ENCODE peak calls at places on chromosomes 11 and 22, in ten cellular contexts. One of them, this sample, is unnamed.

GRCh38 chr22:42292726-42293520 is 22.5 kb upstream of the TCF20 start:
- DNase-seq in neuronal stem cell: no peak
- DNase-seq in heart left ventricle: no peak
- DNase-seq in Calu3: no peak
- DNase-seq in uterus: no peak
- DNase-seq in naive thymus-derived CD8-positive, alpha-beta T cell: no peak
- DNase-seq in amniotic stem cell: no peak
- DNase-seq in EH: no peak
- DNase-seq in activated T-cell treated with anti-CD3 and anti-CD28 coated beads for 24 hours: no peak
- DNase-seq in Caki2: no peak
- DNase-seq in this sample: no peak

GRCh38 chr11:122069946-122070345 is 46.1 kb downstream of the BLID start:
- DNase-seq in neuronal stem cell: peak; percentile 83
- DNase-seq in heart left ventricle: no peak
- DNase-seq in Calu3: peak; percentile 4
- DNase-seq in uterus: peak; percentile 54
- DNase-seq in naive thymus-derived CD8-positive, alpha-beta T cell: no peak
- DNase-seq in amniotic stem cell: peak; percentile 61
- DNase-seq in EH: peak; percentile 91
- DNase-seq in activated T-cell treated with anti-CD3 and anti-CD28 coated beads for 24 hours: no peak
- DNase-seq in Caki2: peak; percentile 24
- DNase-seq in this sample: peak; percentile 26

GRCh38 chr11:69044111-69045013 is 4.4 kb upstream of the TPCN2 start:
- DNase-seq in neuronal stem cell: peak; percentile 43
- DNase-seq in heart left ventricle: peak; percentile 67
- DNase-seq in Calu3: peak; percentile 83
- DNase-seq in uterus: peak; percentile 69
- DNase-seq in naive thymus-derived CD8-positive, alpha-beta T cell: no peak
- DNase-seq in amniotic stem cell: peak; percentile 6
- DNase-seq in EH: peak; percentile 89
- DNase-seq in activated T-cell treated with anti-CD3 and anti-CD28 coated beads for 24 hours: no peak
- DNase-seq in Caki2: peak; percentile 74
- DNase-seq in this sample: peak; percentile 78

GRCh38 chr11:90222152-90222458 is 744 bp downstream of the CHORDC1 start:
- DNase-seq in neuronal stem cell: no peak
- DNase-seq in heart left ventricle: no peak
- DNase-seq in Calu3: no peak
- DNase-seq in uterus: no peak
- DNase-seq in naive thymus-derived CD8-positive, alpha-beta T cell: no peak
- DNase-seq in amniotic stem cell: no peak
- DNase-seq in EH: no peak
- DNase-seq in activated T-cell treated with anti-CD3 and anti-CD28 coated beads for 24 hours: no peak
- DNase-seq in Caki2: peak; percentile 18
- DNase-seq in this sample: no peak

GRCh38 chr11:57071829-57072228 is 83.1 kb downstream of the OR5AK2 start:
- DNase-seq in neuronal stem cell: no peak
- DNase-seq in heart left ventricle: no peak
- DNase-seq in Calu3: no peak
- DNase-seq in uterus: no peak
- DNase-seq in naive thymus-derived CD8-positive, alpha-beta T cell: no peak
- DNase-seq in amniotic stem cell: no peak
- DNase-seq in EH: peak; percentile 74
- DNase-seq in activated T-cell treated with anti-CD3 and anti-CD28 coated beads for 24 hours: no peak
- DNase-seq in Caki2: no peak
- DNase-seq in this sample: no peak

GRCh38 chr22:39300198-39300830 is 19.1 kb downstream of the RPL3 start:
- DNase-seq in neuronal stem cell: no peak
- DNase-seq in heart left ventricle: peak; percentile 71
- DNase-seq in Calu3: no peak
- DNase-seq in uterus: no peak
- DNase-seq in naive thymus-derived CD8-positive, alpha-beta T cell: no peak
- DNase-seq in amniotic stem cell: no peak
- DNase-seq in EH: peak; percentile 31
- DNase-seq in activated T-cell treated with anti-CD3 and anti-CD28 coated beads for 24 hours: no peak
- DNase-seq in Caki2: no peak
- DNase-seq in this sample: peak; percentile 56

GRCh38 chr11:8313504-8314090 is 49.9 kb upstream of the LMO1 start:
- DNase-seq in neuronal stem cell: no peak
- DNase-seq in heart left ventricle: no peak
- DNase-seq in Calu3: no peak
- DNase-seq in uterus: no peak
- DNase-seq in naive thymus-derived CD8-positive, alpha-beta T cell: no peak
- DNase-seq in amniotic stem cell: no peak
- DNase-seq in EH: no peak
- DNase-seq in activated T-cell treated with anti-CD3 and anti-CD28 coated beads for 24 hours: no peak
- DNase-seq in Caki2: no peak
- DNase-seq in this sample: no peak

GRCh38 chr11:93407777-93408401 is 77.3 kb downstream of the DEUP1 start:
- DNase-seq in neuronal stem cell: no peak
- DNase-seq in heart left ventricle: no peak
- DNase-seq in Calu3: no peak
- DNase-seq in uterus: no peak
- DNase-seq in naive thymus-derived CD8-positive, alpha-beta T cell: no peak
- DNase-seq in amniotic stem cell: no peak
- DNase-seq in EH: no peak
- DNase-seq in activated T-cell treated with anti-CD3 and anti-CD28 coated beads for 24 hours: no peak
- DNase-seq in Caki2: no peak
- DNase-seq in this sample: no peak

GRCh38 chr22:50474711-50475651 is at the start of gene SBF1:
- DNase-seq in neuronal stem cell: peak; percentile 91
- DNase-seq in heart left ventricle: peak; percentile 95
- DNase-seq in Calu3: peak; percentile 95
- DNase-seq in uterus: peak; percentile 92
- DNase-seq in naive thymus-derived CD8-positive, alpha-beta T cell: peak; percentile 75
- DNase-seq in amniotic stem cell: peak; percentile 76
- DNase-seq in EH: peak; percentile 89
- DNase-seq in activated T-cell treated with anti-CD3 and anti-CD28 coated beads for 24 hours: peak; percentile 85
- DNase-seq in Caki2: peak; percentile 86
- DNase-seq in this sample: peak; percentile 94

GRCh38 chr11:128302425-128303186 is 284.8 kb downstream of the ETS1 start:
- DNase-seq in neuronal stem cell: no peak
- DNase-seq in heart left ventricle: no peak
- DNase-seq in Calu3: no peak
- DNase-seq in uterus: no peak
- DNase-seq in naive thymus-derived CD8-positive, alpha-beta T cell: peak; percentile 92
- DNase-seq in amniotic stem cell: no peak
- DNase-seq in EH: no peak
- DNase-seq in activated T-cell treated with anti-CD3 and anti-CD28 coated beads for 24 hours: no peak
- DNase-seq in Caki2: no peak
- DNase-seq in this sample: no peak

GRCh38 chr11:84691830-84692229 is 935.3 kb downstream of the DLG2 start:
- DNase-seq in neuronal stem cell: peak; percentile 56
- DNase-seq in heart left ventricle: no peak
- DNase-seq in Calu3: no peak
- DNase-seq in uterus: no peak
- DNase-seq in naive thymus-derived CD8-positive, alpha-beta T cell: no peak
- DNase-seq in amniotic stem cell: no peak
- DNase-seq in EH: no peak
- DNase-seq in activated T-cell treated with anti-CD3 and anti-CD28 coated beads for 24 hours: no peak
- DNase-seq in Caki2: peak; percentile 62
- DNase-seq in this sample: no peak

GRCh38 chr11:66221726-66222236 is 46.7 kb upstream of the RAB1B start:
- DNase-seq in neuronal stem cell: no peak
- DNase-seq in heart left ventricle: no peak
- DNase-seq in Calu3: no peak
- DNase-seq in uterus: no peak
- DNase-seq in naive thymus-derived CD8-positive, alpha-beta T cell: no peak
- DNase-seq in amniotic stem cell: no peak
- DNase-seq in EH: no peak
- DNase-seq in activated T-cell treated with anti-CD3 and anti-CD28 coated beads for 24 hours: no peak
- DNase-seq in Caki2: peak; percentile 35
- DNase-seq in this sample: no peak

GRCh38 chr11:116891746-116892145 is 54.3 kb upstream of the APOA1 start:
- DNase-seq in neuronal stem cell: no peak
- DNase-seq in heart left ventricle: no peak
- DNase-seq in Calu3: no peak
- DNase-seq in uterus: no peak
- DNase-seq in naive thymus-derived CD8-positive, alpha-beta T cell: no peak
- DNase-seq in amniotic stem cell: no peak
- DNase-seq in EH: no peak
- DNase-seq in activated T-cell treated with anti-CD3 and anti-CD28 coated beads for 24 hours: no peak
- DNase-seq in Caki2: no peak
- DNase-seq in this sample: no peak

GRCh38 chr22:38311331-38311635 is 6.0 kb downstream of the CSNK1E start:
- DNase-seq in neuronal stem cell: no peak
- DNase-seq in heart left ventricle: peak; percentile 64
- DNase-seq in Calu3: no peak
- DNase-seq in uterus: no peak
- DNase-seq in naive thymus-derived CD8-positive, alpha-beta T cell: no peak
- DNase-seq in amniotic stem cell: no peak
- DNase-seq in EH: peak; percentile 49
- DNase-seq in activated T-cell treated with anti-CD3 and anti-CD28 coated beads for 24 hours: no peak
- DNase-seq in Caki2: no peak
- DNase-seq in this sample: no peak

GRCh38 chr11:79400206-79400605 is 40.6 kb downstream of the TENM4 start:
- DNase-seq in neuronal stem cell: no peak
- DNase-seq in heart left ventricle: no peak
- DNase-seq in Calu3: no peak
- DNase-seq in uterus: no peak
- DNase-seq in naive thymus-derived CD8-positive, alpha-beta T cell: no peak
- DNase-seq in amniotic stem cell: no peak
- DNase-seq in EH: no peak
- DNase-seq in activated T-cell treated with anti-CD3 and anti-CD28 coated beads for 24 hours: no peak
- DNase-seq in Caki2: no peak
- DNase-seq in this sample: no peak

GRCh38 chr11:65594991-65595920 is at the start of gene KCNK7:
- DNase-seq in neuronal stem cell: no peak
- DNase-seq in heart left ventricle: no peak
- DNase-seq in Calu3: no peak
- DNase-seq in uterus: no peak
- DNase-seq in naive thymus-derived CD8-positive, alpha-beta T cell: no peak
- DNase-seq in amniotic stem cell: no peak
- DNase-seq in EH: peak; percentile 31
- DNase-seq in activated T-cell treated with anti-CD3 and anti-CD28 coated beads for 24 hours: no peak
- DNase-seq in Caki2: no peak
- DNase-seq in this sample: no peak

GRCh38 chr11:13169709-13170108 is 107.9 kb upstream of the BMAL1 start:
- DNase-seq in neuronal stem cell: no peak
- DNase-seq in heart left ventricle: no peak
- DNase-seq in Calu3: peak; percentile 18
- DNase-seq in uterus: no peak
- DNase-seq in naive thymus-derived CD8-positive, alpha-beta T cell: no peak
- DNase-seq in amniotic stem cell: peak; percentile 45
- DNase-seq in EH: peak; percentile 97
- DNase-seq in activated T-cell treated with anti-CD3 and anti-CD28 coated beads for 24 hours: no peak
- DNase-seq in Caki2: no peak
- DNase-seq in this sample: no peak

GRCh38 chr11:106187860-106188456 is 110.5 kb downstream of the AASDHPPT start:
- DNase-seq in neuronal stem cell: no peak
- DNase-seq in heart left ventricle: no peak
- DNase-seq in Calu3: no peak
- DNase-seq in uterus: no peak
- DNase-seq in naive thymus-derived CD8-positive, alpha-beta T cell: no peak
- DNase-seq in amniotic stem cell: no peak
- DNase-seq in EH: no peak
- DNase-seq in activated T-cell treated with anti-CD3 and anti-CD28 coated beads for 24 hours: no peak
- DNase-seq in Caki2: no peak
- DNase-seq in this sample: no peak

GRCh38 chr11:14110629-14111028 is 148.1 kb downstream of the SPON1 start:
- DNase-seq in neuronal stem cell: no peak
- DNase-seq in heart left ventricle: no peak
- DNase-seq in Calu3: no peak
- DNase-seq in uterus: no peak
- DNase-seq in naive thymus-derived CD8-positive, alpha-beta T cell: no peak
- DNase-seq in amniotic stem cell: no peak
- DNase-seq in EH: no peak
- DNase-seq in activated T-cell treated with anti-CD3 and anti-CD28 coated beads for 24 hours: no peak
- DNase-seq in Caki2: no peak
- DNase-seq in this sample: no peak

GRCh38 chr11:112156594-112157273 is 7.2 kb downstream of the IL18 start:
- DNase-seq in neuronal stem cell: no peak
- DNase-seq in heart left ventricle: no peak
- DNase-seq in Calu3: no peak
- DNase-seq in uterus: no peak
- DNase-seq in naive thymus-derived CD8-positive, alpha-beta T cell: no peak
- DNase-seq in amniotic stem cell: no peak
- DNase-seq in EH: no peak
- DNase-seq in activated T-cell treated with anti-CD3 and anti-CD28 coated beads for 24 hours: no peak
- DNase-seq in Caki2: no peak
- DNase-seq in this sample: no peak

GRCh38 chr11:22342599-22343138 is 4.5 kb downstream of the SLC17A6 start:
- DNase-seq in neuronal stem cell: no peak
- DNase-seq in heart left ventricle: no peak
- DNase-seq in Calu3: no peak
- DNase-seq in uterus: no peak
- DNase-seq in naive thymus-derived CD8-positive, alpha-beta T cell: no peak
- DNase-seq in amniotic stem cell: no peak
- DNase-seq in EH: no peak
- DNase-seq in activated T-cell treated with anti-CD3 and anti-CD28 coated beads for 24 hours: no peak
- DNase-seq in Caki2: no peak
- DNase-seq in this sample: no peak